ENCODE peak calls at places on chromosomes 16 and 17, in four cellular contexts. R, O, X and S are unnamed samples.

GRCh38 chr17:40309031-40309937 is at the start of gene RARA:
- DNase-seq in R (no peak), O (no peak), X (peak), S (peak)

GRCh38 chr16:4293822-4294457 is 21.1 kb upstream of the TFAP4 start:
- DNase-seq in R (no peak), O (peak), X (no peak), S (peak)

GRCh38 chr16:78122774-78123315 is 23.4 kb downstream of the WWOX start:
- DNase-seq in R (no peak), O (peak), X (peak), S (peak)

GRCh38 chr16:29653436-29653835 is 9.6 kb upstream of the SPN start:
- DNase-seq in R (no peak), O (no peak), X (no peak), S (no peak)

GRCh38 chr17:34076743-34077631 is 178.1 kb upstream of the CCL2 start:
- DNase-seq in R (no peak), O (no peak), X (no peak), S (no peak)

GRCh38 chr17:2631211-2631610 is 37.8 kb downstream of the PAFAH1B1 start:
- DNase-seq in R (no peak), O (no peak), X (no peak), S (no peak)

GRCh38 chr17:51258756-51259573 is 884 bp downstream of the MBTD1 start:
- DNase-seq in R (no peak), O (peak), X (peak), S (peak)

GRCh38 chr17:68698761-68699160 is 97.6 kb upstream of the FAM20A start:
- DNase-seq in R (no peak), O (no peak), X (no peak), S (no peak)

GRCh38 chr17:72118588-72119279 is 2.1 kb upstream of the SOX9 start:
- DNase-seq in R (peak), O (peak), X (peak), S (peak)

GRCh38 chr16:530111-530817 is 2.8 kb downstream of the CAPN15 start:
- DNase-seq in R (no peak), O (no peak), X (no peak), S (no peak)

DNA sequence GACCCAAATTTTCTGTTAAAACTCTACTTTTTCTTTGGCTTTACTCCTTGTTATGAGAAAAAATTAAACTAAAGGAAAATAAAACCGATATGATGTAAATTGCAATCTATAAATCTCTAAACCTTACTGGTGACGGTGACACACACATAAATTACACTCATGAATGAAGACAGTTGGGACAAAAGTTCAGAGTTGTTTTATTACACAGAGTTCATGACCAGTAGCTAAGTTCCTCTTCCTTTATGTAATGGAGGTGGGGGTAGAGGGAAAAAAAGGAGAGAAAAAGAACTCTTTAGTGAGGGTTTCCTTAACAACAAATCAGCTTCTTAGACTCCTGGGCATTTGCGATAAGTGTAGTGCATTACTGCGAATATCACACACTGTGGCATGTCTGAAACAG is 220.7 kb downstream of the KCNJ2 start:
- DNase-seq in R (no peak), O (no peak), X (no peak), S (no peak)
- TF ChIP-seq TARDBP in R (no peak), O (no peak), X (no peak), S (no peak)

GRCh38 chr16:85898521-85899442 is at the start of gene IRF8:
- DNase-seq in R (peak), O (peak), X (no peak), S (no peak)
- TF ChIP-seq TARDBP in R (no peak), O (no peak), X (no peak), S (no peak)

DNA sequence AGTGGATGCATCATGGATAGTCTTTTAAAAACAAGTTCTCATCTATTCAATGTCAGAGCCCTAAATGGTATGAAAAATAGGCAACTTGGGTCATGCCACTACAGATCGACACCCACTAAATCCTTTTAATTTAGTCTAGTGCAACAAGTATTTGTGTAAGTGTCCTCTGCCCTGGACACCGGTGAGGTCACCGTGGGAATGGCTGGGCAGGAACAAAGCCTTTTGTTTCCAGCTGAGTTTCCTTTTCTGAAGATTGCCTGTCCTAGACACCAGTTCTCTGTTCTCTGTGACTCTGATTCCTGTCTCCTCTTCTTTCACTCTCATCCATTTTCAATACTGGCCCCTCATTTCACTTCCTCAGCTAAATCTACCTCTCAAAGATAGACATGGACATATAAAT is 446.5 kb downstream of the MAF start:
- DNase-seq in R (no peak), O (no peak), X (no peak), S (no peak)
- TF ChIP-seq TARDBP in R (no peak), O (no peak), X (no peak), S (no peak)

DNA sequence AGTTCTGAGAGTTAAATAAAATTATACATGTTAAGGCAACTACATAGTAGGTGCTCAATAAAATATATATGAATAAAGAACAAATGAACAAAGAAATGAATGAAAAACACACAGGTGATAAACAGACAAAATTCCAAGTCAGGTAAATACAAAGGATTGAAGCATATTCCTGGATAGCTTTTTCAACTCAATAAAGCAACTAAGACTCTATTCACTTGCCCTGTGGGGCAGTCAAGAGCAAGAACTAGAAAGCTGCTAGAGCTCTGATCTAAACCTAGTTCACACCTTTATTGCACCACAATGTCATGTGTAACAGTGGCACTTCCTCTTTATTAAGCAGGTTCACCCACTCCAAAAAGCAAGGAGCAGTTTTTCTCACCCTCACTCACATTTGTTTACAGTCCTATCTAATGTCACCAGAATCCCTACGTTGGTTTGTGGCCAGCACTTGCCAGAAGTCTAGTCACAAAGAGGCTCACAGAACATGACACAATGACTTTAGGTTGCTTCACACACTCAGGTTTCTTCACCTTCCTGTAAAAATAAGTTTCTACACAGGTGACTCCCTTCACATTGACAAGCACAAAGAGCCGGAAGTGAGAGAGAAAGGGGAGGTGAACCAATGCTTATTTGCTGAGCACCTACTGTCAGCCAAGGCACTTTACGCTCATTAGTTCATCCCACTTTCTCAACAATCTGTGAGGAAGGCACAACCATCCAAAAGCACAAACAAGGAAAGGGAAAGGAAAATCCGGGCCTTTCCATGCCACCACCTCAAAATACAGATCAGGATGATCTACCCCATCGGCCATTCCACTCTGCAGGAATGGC is 70.8 kb downstream of the XPO6 start:
- DNase-seq in R (peak), O (no peak), X (peak), S (no peak)
- TF ChIP-seq TARDBP in R (no peak), O (no peak), X (no peak), S (no peak)

DNA sequence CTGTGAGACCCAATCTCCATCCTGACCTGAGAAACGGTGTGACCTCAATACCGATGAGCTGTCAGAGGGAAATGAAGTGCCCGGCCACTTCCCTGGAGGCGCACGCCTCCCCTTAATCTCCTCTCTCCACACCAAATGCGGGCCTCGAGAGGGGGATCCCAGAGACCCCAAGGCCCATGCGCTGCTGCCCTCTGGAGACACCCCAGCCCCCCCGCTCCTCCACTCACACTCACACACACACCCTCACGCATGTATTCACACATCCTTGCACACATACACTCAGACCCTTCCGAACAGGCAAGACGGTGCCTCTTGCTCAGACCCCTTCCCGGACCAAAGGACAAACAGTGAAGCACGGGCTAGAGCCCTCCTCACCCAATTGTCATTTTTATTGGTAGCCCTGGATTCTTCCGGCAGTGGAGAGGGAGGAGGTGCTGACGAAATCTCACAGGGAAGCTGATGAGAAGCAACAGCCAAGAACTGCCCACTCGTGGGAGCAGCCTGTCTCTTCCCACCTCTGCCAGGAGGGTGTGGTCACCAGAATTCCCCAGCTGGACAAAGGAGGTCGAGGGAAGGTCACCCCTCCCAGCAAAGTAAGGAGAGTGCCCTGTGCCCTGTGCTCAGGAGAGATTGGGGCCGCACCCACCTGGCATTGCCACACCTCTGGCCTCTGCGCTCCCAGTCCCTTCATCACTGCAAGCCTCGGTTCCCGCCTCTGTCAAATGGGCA is 136.0 kb upstream of the TNRC6C start:
- DNase-seq in R (no peak), O (no peak), X (no peak), S (no peak)
- TF ChIP-seq TARDBP in R (no peak), O (no peak), X (no peak), S (no peak)

DNA sequence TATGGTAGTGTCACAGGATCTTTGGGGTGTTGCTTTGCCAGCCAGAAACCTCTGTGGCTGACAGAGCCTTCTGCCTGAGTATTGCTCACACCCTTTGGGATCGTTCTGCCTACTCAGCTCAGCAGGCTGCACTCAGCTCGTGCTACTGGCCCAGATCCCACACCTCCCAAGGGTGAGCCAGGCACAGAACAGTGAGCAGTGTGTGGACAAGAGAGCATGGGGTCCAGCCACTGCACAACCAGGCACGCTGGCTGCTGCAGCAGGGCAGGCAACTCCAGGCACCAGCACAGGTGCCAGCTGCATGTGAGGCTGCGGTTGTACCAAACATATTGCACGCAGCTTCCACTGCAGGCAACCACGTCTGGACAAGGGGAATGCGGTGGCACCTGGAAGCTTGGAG is 84.9 kb downstream of the CYB561 start:
- DNase-seq in R (no peak), O (no peak), X (no peak), S (no peak)
- TF ChIP-seq TARDBP in R (no peak), O (no peak), X (no peak), S (no peak)

GRCh38 chr17:66492500-66493123 is 190.2 kb downstream of the PRKCA start:
- DNase-seq in R (no peak), O (no peak), X (no peak), S (no peak)

GRCh38 chr17:66492080-66492479 is 189.7 kb downstream of the PRKCA start:
- DNase-seq in R (no peak), O (no peak), X (no peak), S (no peak)

GRCh38 chr17:66495035-66495434 is 192.6 kb downstream of the PRKCA start:
- DNase-seq in R (no peak), O (no peak), X (no peak), S (no peak)

GRCh38 chr17:66493283-66494019 is 191.0 kb downstream of the PRKCA start:
- DNase-seq in R (no peak), O (no peak), X (no peak), S (no peak)

GRCh38 chr17:66494023-66494803 is 191.8 kb downstream of the PRKCA start:
- DNase-seq in R (no peak), O (no peak), X (no peak), S (peak)
- TF ChIP-seq TARDBP in R (no peak), O (no peak), X (no peak), S (no peak)

DNA sequence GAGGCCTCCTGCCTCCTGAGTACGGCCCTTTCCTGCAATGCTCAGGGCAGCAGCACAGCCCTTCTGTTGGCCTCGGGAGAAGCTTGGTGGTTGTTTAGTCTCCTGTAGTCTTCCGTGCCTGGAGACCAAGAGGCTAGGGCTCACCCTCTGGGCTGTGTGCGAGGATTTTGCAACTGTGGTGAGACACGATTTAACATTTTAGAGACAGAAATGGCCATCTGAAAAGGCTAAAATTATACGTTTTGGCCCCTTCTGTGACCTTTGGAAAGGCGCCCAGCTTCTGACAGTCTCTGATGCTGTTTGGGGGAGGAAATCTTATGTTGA is 33.1 kb downstream of the FOXL1 start:
- DNase-seq in R (no peak), O (no peak), X (no peak), S (no peak)
- TF ChIP-seq TARDBP in R (no peak), O (no peak), X (no peak), S (no peak)

GRCh38 chr16:30746638-30747160 is 1.5 kb upstream of the PHKG2 start:
- DNase-seq in R (no peak), O (no peak), X (no peak), S (no peak)

GRCh38 chr16:30747799-30748633 is at the start of gene PHKG2:
- DNase-seq in R (peak), O (peak), X (peak), S (peak)

GRCh38 chr16:30747331-30747730 is 894 bp upstream of the PHKG2 start:
- DNase-seq in R (no peak), O (no peak), X (no peak), S (no peak)

GRCh38 chr16:30750876-30751465 is 2.7 kb downstream of the PHKG2 start:
- DNase-seq in R (no peak), O (no peak), X (no peak), S (no peak)

GRCh38 chr16:30748634-30749445 is 615 bp downstream of the PHKG2 start:
- DNase-seq in R (no peak), O (peak), X (no peak), S (peak)
- TF ChIP-seq TARDBP in R (no peak), O (no peak), X (no peak), S (no peak)